ENCODE peak calls at places on chromosomes 12 and 14, in eight cellular contexts. T is pancreas, R is neural crest cell, F is NCI-H2107, C is GM04504, Q is Peyer's patch, O is body of pancreas, X is Calu3. J is an unnamed sample.

GRCh38 chr12:25249951-25250738 is 584 bp downstream of the KRAS start:
- DNase-seq in T (peak), R (peak), F (no peak), C (no peak), Q (peak), O (peak), X (peak), J (peak)

GRCh38 chr12:92729773-92730305 is 27.1 kb downstream of the PLEKHG7 start:
- DNase-seq in T (no peak), R (no peak), F (no peak), C (no peak), Q (no peak), O (no peak), X (no peak), J (no peak)

GRCh38 chr14:85599939-85600338 is 70.0 kb downstream of the FLRT2 start:
- DNase-seq in T (no peak), R (no peak), F (no peak), C (no peak), Q (no peak), O (no peak), X (no peak), J (no peak)

GRCh38 chr12:120126635-120127005 is 10.1 kb upstream of the RAB35 start:
- DNase-seq in T (no peak), R (no peak), F (no peak), C (no peak), Q (no peak), O (no peak), X (no peak), J (no peak)

GRCh38 chr14:86013663-86014062 is 483.7 kb downstream of the FLRT2 start:
- DNase-seq in T (no peak), R (no peak), F (no peak), C (no peak), Q (no peak), O (no peak), X (no peak), J (no peak)

GRCh38 chr12:98738002-98738401 is 92.9 kb downstream of the APAF1 start:
- DNase-seq in T (no peak), R (no peak), F (no peak), C (no peak), Q (no peak), O (no peak), X (no peak), J (no peak)

GRCh38 chr12:63821781-63822251 is 22.7 kb upstream of the SRGAP1 start:
- DNase-seq in T (peak), R (no peak), F (no peak), C (no peak), Q (peak), O (peak), X (peak), J (no peak)

GRCh38 chr12:19125325-19125724 is 4.2 kb upstream of the PLEKHA5 start:
- DNase-seq in T (no peak), R (no peak), F (no peak), C (no peak), Q (no peak), O (no peak), X (no peak), J (no peak)

GRCh38 chr12:96034631-96035282 is 630 bp downstream of the LTA4H start:
- DNase-seq in T (peak), R (peak), F (no peak), C (no peak), Q (peak), O (peak), X (peak), J (peak)

GRCh38 chr14:38882533-38882932 is 220.5 kb downstream of the SEC23A start:
- DNase-seq in T (no peak), R (no peak), F (no peak), C (no peak), Q (no peak), O (no peak), X (no peak), J (no peak)

GRCh38 chr12:4276524-4277204 is 3.1 kb downstream of the CCND2 start:
- DNase-seq in T (peak), R (peak), F (peak), C (peak), Q (peak), O (peak), X (peak), J (peak)

GRCh38 chr12:67394600-67394999 is 125.4 kb downstream of the CAND1 start:
- DNase-seq in T (peak), R (no peak), F (no peak), C (peak), Q (no peak), O (peak), X (no peak), J (no peak)

GRCh38 chr12:120709976-120710804 is at the start of gene UNC119B:
- DNase-seq in T (peak), R (peak), F (peak), C (no peak), Q (peak), O (peak), X (peak), J (peak)

GRCh38 chr14:58072288-58073071 is 79.5 kb downstream of the ARMH4 start:
- DNase-seq in T (no peak), R (peak), F (peak), C (peak), Q (peak), O (peak), X (peak), J (peak)

GRCh38 chr12:109716092-109716479 is 2.5 kb downstream of the FAM222A start:
- DNase-seq in T (no peak), R (no peak), F (no peak), C (no peak), Q (no peak), O (no peak), X (no peak), J (no peak)

GRCh38 chr14:105891631-105892452 is 365.5 kb downstream of the TMEM121 start:
- DNase-seq in T (peak), R (no peak), F (no peak), C (no peak), Q (peak), O (peak), X (no peak), J (no peak)

GRCh38 chr12:49662998-49663843 is 39.9 kb downstream of the PRPF40B start:
- DNase-seq in T (no peak), R (no peak), F (no peak), C (peak), Q (peak), O (peak), X (no peak), J (no peak)

GRCh38 chr14:91996951-91997371 is 42.9 kb downstream of the TRIP11 start:
- DNase-seq in T (no peak), R (no peak), F (peak), C (peak), Q (no peak), O (no peak), X (peak), J (peak)

GRCh38 chr14:89012272-89013097 is 188.0 kb downstream of the TTC8 start:
- DNase-seq in T (no peak), R (no peak), F (no peak), C (no peak), Q (no peak), O (peak), X (no peak), J (no peak)

GRCh38 chr12:69661386-69661785 is 37.7 kb downstream of the BEST3 start:
- DNase-seq in T (no peak), R (no peak), F (no peak), C (no peak), Q (no peak), O (no peak), X (no peak), J (no peak)

GRCh38 chr12:62720661-62721330 is 214.2 kb downstream of the PPM1H start:
- DNase-seq in T (no peak), R (no peak), F (peak), C (no peak), Q (no peak), O (no peak), X (no peak), J (no peak)